ENCODE peak calls at places on chromosomes 4 and X, in six cellular contexts. Z, V, J, R, A and M are unnamed samples.

GRCh38 chr4:924107-925096 is 7.7 kb downstream of the GAK start:
- DNase-seq in Z (no peak), V (peak), J (peak), R (peak), A (peak), M (peak)

GRCh38 chr4:76219299-76220055 is 5.9 kb upstream of the SCARB2 start:
- DNase-seq in Z (peak), V (no peak), J (no peak), R (no peak), A (peak), M (peak)

GRCh38 chr4:186749611-186750281 is 26.1 kb upstream of the FAT1 start:
- DNase-seq in Z (no peak), V (no peak), J (no peak), R (no peak), A (no peak), M (no peak)

GRCh38 chr4:30756553-30756952 is 36.4 kb downstream of the PCDH7 start:
- DNase-seq in Z (no peak), V (no peak), J (no peak), R (no peak), A (no peak), M (no peak)

GRCh38 chr4:177128306-177128705 is 181.4 kb upstream of the NEIL3 start:
- DNase-seq in Z (peak), V (no peak), J (no peak), R (peak), A (peak), M (peak)

GRCh38 chrX:69063486-69063885 is 101.8 kb downstream of the PJA1 start:
- DNase-seq in Z (no peak), V (no peak), J (no peak), R (no peak), A (no peak), M (no peak)

GRCh38 chr4:26320159-26320452 is 708 bp upstream of the RBPJ start:
- DNase-seq in Z (peak), V (no peak), J (no peak), R (no peak), A (peak), M (peak)

GRCh38 chr4:47391256-47391655 is 72.2 kb downstream of the COMMD8 start:
- DNase-seq in Z (no peak), V (no peak), J (no peak), R (no peak), A (no peak), M (no peak)

GRCh38 chrX:17390325-17390992 is 15.5 kb downstream of the NHS start:
- DNase-seq in Z (no peak), V (no peak), J (no peak), R (no peak), A (peak), M (no peak)

GRCh38 chr4:122992111-122992510 is 69.7 kb upstream of the NUDT6 start:
- DNase-seq in Z (peak), V (no peak), J (no peak), R (no peak), A (peak), M (peak)

GRCh38 chrX:122389005-122389404 is 795.1 kb upstream of the GRIA3 start:
- DNase-seq in Z (no peak), V (no peak), J (no peak), R (no peak), A (no peak), M (no peak)

GRCh38 chrX:43559643-43560042 is 96.5 kb upstream of the MAOA start:
- DNase-seq in Z (no peak), V (peak), J (no peak), R (peak), A (peak), M (peak)

GRCh38 chrX:111169141-111169540 is 73.2 kb downstream of the PAK3 start:
- DNase-seq in Z (no peak), V (no peak), J (no peak), R (no peak), A (no peak), M (no peak)

DNA sequence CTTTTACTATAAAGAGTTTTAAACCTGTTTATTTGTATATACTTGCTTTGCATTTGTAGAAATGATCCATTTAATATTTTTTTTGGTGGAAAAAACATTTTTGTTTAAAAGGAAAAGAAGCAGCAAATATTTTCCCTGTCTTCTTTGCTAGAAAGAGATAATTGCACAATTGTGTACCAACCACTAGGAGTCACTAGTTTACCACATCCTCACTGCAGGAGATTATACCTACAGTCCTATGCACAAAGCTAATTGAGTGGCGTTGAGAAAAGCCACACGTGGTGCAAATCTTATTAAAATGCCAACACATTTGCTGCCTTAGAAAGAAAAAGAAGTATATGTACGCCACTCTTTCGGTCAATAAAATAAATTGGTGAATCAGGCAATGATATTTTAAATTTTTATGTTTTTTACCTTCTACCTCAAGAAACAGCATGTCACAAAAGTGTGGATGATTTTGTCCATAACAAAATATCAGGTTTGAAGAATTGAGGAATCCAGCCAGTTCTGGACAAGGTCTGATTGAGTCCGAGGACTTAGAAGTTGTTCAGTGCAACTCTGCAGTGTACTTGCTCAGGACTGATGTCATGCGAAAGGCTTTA is 102.9 kb downstream of the GRXCR1 start:
- DNase-seq in Z (no peak), V (no peak), J (no peak), R (peak), A (peak), M (peak)
- TF ChIP-seq CTCF in Z (peak), V (peak), J (peak), R (peak), A (peak), M (peak)

DNA sequence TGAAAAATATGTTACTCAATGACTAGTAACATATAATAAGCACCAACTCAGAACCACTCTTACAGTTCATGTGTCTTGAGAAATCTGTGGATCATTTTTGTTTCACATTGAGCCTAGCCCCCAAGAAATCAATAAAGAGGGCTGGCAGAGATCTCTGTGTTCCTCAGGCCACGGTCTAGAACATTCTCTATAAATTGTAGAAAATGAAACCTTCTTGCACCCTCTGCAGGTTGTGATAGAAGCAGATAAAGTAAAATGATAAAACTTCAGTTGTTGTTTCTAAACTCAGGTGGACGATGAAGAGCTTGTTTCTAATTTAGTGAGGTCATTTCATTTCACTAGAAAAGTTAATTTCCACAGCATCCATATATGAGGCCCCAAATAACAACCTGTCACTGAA is 182.7 kb downstream of the KIT start:
- DNase-seq in Z (no peak), V (no peak), J (no peak), R (no peak), A (no peak), M (no peak)
- TF ChIP-seq CTCF in Z (no peak), V (no peak), J (no peak), R (no peak), A (no peak), M (no peak)

GRCh38 chr4:111633663-111634266 is 511.5 kb upstream of the FAM241A start:
- DNase-seq in Z (no peak), V (no peak), J (no peak), R (no peak), A (no peak), M (no peak)

GRCh38 chr4:111630705-111631104 is 514.5 kb upstream of the FAM241A start:
- DNase-seq in Z (peak), V (no peak), J (no peak), R (peak), A (peak), M (peak)

GRCh38 chr4:111628437-111628836 is 516.8 kb upstream of the FAM241A start:
- DNase-seq in Z (no peak), V (no peak), J (no peak), R (peak), A (no peak), M (no peak)

GRCh38 chr4:111632752-111633151 is 512.5 kb upstream of the FAM241A start:
- DNase-seq in Z (peak), V (no peak), J (no peak), R (no peak), A (peak), M (peak)

GRCh38 chr4:111631157-111631999 is 513.9 kb upstream of the FAM241A start:
- DNase-seq in Z (peak), V (no peak), J (no peak), R (peak), A (peak), M (peak)
- TF ChIP-seq CTCF in Z (peak), V (peak), J (peak), R (peak), A (peak), M (peak)

DNA sequence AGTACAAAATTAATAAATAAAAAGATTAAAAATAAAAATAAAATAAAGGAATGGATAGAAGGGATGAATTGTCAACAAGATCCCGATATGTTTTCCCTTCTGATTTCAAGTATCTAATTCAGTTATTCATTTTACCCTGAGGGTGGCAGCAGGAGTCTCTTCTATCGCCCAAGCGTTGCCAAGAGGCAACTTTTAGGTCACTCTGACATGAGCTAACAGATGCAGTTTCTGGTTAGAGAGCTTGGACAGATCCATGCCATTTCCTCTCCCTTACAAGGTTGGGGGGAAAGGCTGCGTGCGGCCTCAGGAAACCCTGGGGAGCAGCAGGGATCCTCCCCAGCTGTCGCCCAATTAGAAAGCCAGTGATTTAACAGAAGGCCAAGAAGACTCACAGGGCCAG is 35.3 kb upstream of the WAS start:
- DNase-seq in Z (peak), V (no peak), J (no peak), R (peak), A (peak), M (peak)
- TF ChIP-seq CTCF in Z (peak), V (no peak), J (peak), R (peak), A (peak), M (peak)

GRCh38 chrX:23857409-23857808 is 50.3 kb downstream of the APOO start:
- DNase-seq in Z (no peak), V (no peak), J (no peak), R (no peak), A (no peak), M (no peak)
- TF ChIP-seq CTCF in Z (no peak), V (no peak), J (no peak), R (no peak), A (no peak), M (no peak)

DNA sequence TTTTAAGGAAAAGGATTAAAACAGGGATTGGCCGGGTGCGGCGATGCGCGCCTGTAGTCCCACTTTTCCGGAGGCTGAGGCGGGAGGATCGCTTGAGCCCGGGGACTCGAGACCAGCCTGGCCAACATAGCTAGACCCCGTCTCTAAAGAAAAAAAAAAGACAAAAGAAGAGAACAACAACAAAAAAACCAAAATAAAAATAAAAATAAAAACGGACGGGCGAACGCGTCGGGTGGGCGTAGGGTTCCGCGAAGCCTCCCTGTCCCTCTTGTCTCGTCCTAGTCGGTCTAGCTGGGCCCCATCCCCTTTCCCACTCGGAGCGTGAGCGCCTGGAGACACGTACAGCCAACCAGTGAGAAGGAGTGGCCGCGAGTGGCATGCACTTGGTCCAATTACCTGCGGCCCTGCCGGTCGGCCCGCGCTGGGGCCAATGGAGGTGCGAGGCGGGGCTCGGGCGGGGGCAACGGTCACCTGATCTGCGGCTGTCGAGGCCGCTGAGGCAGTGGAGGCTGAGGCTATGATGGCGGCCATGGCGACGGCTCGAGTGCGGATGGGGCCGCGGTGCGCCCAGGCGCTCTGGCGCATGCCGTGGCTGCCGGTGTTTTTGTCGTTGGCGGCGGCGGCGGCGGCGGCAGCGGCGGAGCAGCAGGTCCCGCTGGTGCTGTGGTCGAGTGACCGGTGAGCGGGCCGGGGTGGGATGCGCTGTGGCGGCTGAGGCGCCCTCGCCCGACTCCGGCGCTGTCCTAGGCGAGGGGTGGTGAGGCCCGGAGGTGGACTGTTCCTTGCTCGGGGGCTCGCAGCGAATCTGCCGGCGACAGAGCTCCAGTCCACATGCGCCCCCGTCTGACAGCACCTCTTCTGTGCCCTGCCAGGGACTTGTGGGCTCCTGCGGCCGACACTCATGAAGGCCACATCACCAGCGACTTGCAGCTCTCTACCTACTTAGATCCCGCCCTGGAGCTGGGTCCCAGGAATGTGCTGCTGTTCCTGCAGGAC is at the start of gene ATP6AP1:
- DNase-seq in Z (peak), V (peak), J (peak), R (peak), A (peak), M (peak)
- TF ChIP-seq CTCF in Z (no peak), V (no peak), J (peak), R (no peak), A (no peak), M (no peak)

GRCh38 chrX:79477691-79478090 is 110.6 kb upstream of the ITM2A start:
- DNase-seq in Z (no peak), V (no peak), J (no peak), R (no peak), A (no peak), M (no peak)
- TF ChIP-seq CTCF in Z (no peak), V (no peak), J (no peak), R (no peak), A (no peak), M (no peak)